ENCODE peak calls at places on chromosomes 16 and 17, in five cellular contexts. R is mammary epithelial cell, Z is K562, H is PC-9, U is A673. F is an unnamed sample.

GRCh38 chr17:75059369-75060345 is 12.6 kb downstream of the KCTD2 start:
- DNase-seq in R (no peak), Z (peak; percentile 17), U (peak; percentile 35), H (peak; percentile 46), F (peak; percentile 69)

GRCh38 chr16:56753410-56753809 is 23.5 kb downstream of the NUP93 start:
- DNase-seq in U (no peak), R (peak; percentile 38), H (no peak), Z (no peak), F (no peak)

GRCh38 chr17:54839022-54839806 is 61.4 kb upstream of the TOM1L1 start:
- DNase-seq in Z (no peak), H (no peak), R (no peak), U (no peak), F (no peak)

GRCh38 chr17:11986939-11987329 is 10.3 kb downstream of the ZNF18 start:
- DNase-seq in R (peak; percentile 47), U (peak; percentile 69), H (peak; percentile 37), Z (peak; percentile 9), F (peak; percentile 51)

GRCh38 chr17:28469376-28469775 is 4.1 kb upstream of the SLC13A2 start:
- DNase-seq in Z (no peak), U (no peak), H (no peak), R (no peak), F (no peak)

GRCh38 chr17:82922646-82923045 is 82.8 kb upstream of the ZNF750 start:
- DNase-seq in H (no peak), R (no peak), Z (no peak), U (no peak), F (no peak)

GRCh38 chr17:59807892-59808509 is 84.7 kb downstream of the TUBD1 start:
- DNase-seq in Z (no peak), H (no peak), R (no peak), U (no peak), F (no peak)

GRCh38 chr16:73432794-73433455 is 385.0 kb upstream of the ZFHX3 start:
- DNase-seq in Z (no peak), U (no peak), R (no peak), H (no peak), F (no peak)

GRCh38 chr16:6709736-6710135 is 622.9 kb upstream of the RBFOX1 start:
- DNase-seq in R (no peak), Z (no peak), H (no peak), U (no peak), F (no peak)

GRCh38 chr16:1156111-1156982 is 3.4 kb downstream of the CACNA1H start:
- DNase-seq in R (no peak), H (no peak), Z (no peak), U (peak; percentile 63), F (no peak)

GRCh38 chr16:81813648-81814047 is 34.6 kb downstream of the PLCG2 start:
- DNase-seq in R (no peak), Z (no peak), H (no peak), U (no peak), F (no peak)
- H3K27ac ChIP-seq in R (no peak overlapping the region), Z (no peak overlapping the region), H (no peak overlapping the region), U (no peak overlapping the region), F (no peak overlapping the region)

GRCh38 chr17:48587276-48588073 is 2.6 kb downstream of the HOXB3 start:
- DNase-seq in Z (no peak), R (no peak), U (peak; percentile 64), H (no peak), F (no peak)

GRCh38 chr17:48588519-48588918 is 1.5 kb downstream of the HOXB3 start:
- DNase-seq in H (no peak), U (no peak), Z (no peak), R (no peak), F (no peak)

GRCh38 chr17:48589060-48589830 is 796 bp downstream of the HOXB3 start:
- DNase-seq in Z (no peak), H (no peak), R (no peak), U (no peak), F (no peak)

GRCh38 chr17:48586355-48586924 is 3.6 kb downstream of the HOXB3 start:
- DNase-seq in Z (no peak), H (no peak), U (peak; percentile 55), R (no peak), F (no peak)

GRCh38 chr17:48588074-48588415 is 2.0 kb downstream of the HOXB3 start:
- DNase-seq in H (no peak), R (no peak), Z (no peak), U (no peak), F (no peak)
- TF ChIP-seq EZH2 in H (no peak), R (no peak), Z (no peak), U (no peak), F (no peak)

DNA sequence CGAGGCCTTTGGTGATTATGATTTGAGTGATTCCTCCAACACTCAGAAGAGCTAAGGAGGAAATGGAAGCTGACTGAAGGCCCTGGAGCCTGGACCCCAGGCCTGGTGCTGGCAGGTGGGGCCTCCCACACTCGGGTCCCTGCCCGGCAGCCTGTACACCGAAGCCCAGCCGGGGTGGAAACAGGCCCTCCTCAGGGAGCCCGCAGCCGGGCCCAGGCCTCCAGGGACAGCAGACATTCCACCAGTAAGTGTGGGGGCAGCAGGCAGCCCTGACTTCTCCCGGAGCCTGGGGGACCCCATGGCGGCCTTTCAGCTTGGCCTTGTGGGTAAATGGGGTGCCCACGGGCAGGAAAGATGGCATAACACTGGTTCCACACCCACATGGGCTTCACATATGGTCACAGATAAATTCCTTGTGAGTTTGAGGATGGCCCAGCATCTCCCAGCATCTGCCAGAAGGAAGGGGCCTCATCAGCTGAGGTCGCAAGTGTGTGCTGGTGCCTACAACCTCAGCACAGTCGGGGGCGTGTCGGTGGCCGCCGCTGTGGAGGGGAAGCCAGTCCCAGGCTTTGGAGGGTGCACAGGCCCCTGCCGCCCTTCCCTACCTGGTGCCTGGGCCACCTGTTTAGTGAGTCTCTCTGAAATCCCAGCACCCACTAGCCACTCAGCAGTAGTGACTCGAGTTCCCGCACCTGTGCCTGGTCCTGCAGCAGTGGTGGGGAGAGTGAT is 29.2 kb upstream of the SLC38A10 start:
- DNase-seq in R (no peak), U (no peak), Z (no peak), H (no peak), F (no peak)
- H3K27ac ChIP-seq in R (no peak overlapping the region), U (no peak overlapping the region), Z (no peak overlapping the region), H (no peak overlapping the region), F (no peak overlapping the region)

DNA sequence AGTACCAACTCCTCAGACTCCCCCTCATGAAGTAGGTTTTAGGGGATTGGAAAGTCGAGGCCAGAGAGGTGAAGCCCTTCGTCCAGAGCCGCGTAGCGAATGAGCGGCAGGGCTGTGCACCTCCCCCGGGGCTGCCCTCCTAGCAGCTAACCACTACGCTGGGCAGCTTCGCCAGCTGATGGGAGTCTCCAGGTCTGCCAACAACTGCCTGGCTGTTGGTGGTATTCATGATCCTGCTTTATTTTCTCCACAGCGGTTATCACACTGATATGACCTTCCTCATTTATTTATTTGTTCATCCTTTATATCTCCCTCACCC is 773 bp upstream of the NETO2 start:
- DNase-seq in R (no peak), Z (no peak), U (no peak), H (no peak), F (no peak)
- TF ChIP-seq EZH2 in R (no peak), Z (no peak), U (no peak), H (no peak), F (no peak)

GRCh38 chr16:3155972-3156371 is 21.1 kb downstream of the ZNF213 start:
- DNase-seq in Z (no peak), U (no peak), R (no peak), H (no peak), F (no peak)

GRCh38 chr16:3158498-3159314 is 23.9 kb downstream of the ZNF213 start:
- DNase-seq in H (peak; percentile 82), Z (peak; percentile 96), U (peak; percentile 89), R (peak; percentile 93), F (peak; percentile 94)

GRCh38 chr16:3157229-3158013 is 22.6 kb downstream of the ZNF213 start:
- DNase-seq in R (peak; percentile 94), H (peak; percentile 84), U (peak; percentile 96), Z (peak; percentile 47), F (peak; percentile 89)

GRCh38 chr16:3155181-3155580 is 20.4 kb downstream of the ZNF213 start:
- DNase-seq in U (no peak), R (no peak), H (no peak), Z (no peak), F (no peak)

DNA sequence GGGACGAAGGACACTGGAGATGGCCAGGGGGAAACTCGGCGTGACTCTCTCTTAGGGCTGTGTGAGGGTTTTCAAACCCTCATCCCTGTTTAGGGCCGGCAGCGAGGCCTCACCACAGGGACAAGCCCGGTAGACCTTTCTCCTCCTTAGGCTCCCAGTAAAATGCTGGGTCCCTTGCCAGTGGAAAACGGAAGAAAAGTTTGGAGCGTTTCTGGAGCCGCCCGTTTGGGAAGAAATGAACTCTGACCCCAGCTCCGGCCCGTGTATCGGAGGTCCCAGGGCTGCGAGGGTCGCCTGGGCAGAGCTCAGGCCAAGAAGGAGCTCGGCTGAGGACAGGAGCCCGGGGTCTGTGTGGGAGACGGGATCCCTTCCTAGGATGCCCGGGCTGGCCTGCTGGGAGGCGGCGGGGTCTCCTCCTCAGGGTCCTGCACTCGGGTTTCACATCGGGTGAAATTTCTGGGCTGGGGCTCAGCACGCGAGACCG is 23.2 kb downstream of the ZNF213 start:
- DNase-seq in Z (no peak), U (no peak), H (no peak), R (peak; percentile 48), F (no peak)
- H3K27ac ChIP-seq in Z (peak overlapping the region; percentile 65), U (no peak overlapping the region), H (peak overlapping the region; percentile 98), R (peak overlapping the region; percentile 91), F (peak overlapping the region; percentile 86)

DNA sequence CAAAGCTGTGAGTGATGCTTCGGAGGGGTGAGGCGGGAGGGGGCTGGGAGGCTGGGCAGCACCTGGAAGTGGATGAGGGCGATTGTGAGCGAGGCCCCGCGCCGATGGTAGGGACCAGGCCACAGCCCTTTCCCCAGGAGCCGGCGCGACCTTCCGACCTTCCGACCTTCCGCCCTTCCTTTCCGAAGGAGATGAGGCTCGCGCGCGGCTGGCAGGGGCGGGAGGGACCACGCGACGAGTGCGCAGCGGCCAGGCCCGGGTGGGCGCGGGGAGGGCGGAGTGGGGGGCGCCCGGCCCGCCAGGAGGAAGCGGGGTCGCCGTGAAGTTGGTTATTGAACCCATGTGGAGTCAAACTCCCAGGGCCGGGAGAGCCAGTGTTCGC is 56.5 kb downstream of the RAP1GAP2 start:
- DNase-seq in Z (no peak), H (no peak), R (no peak), U (no peak), F (no peak)
- TF ChIP-seq EZH2 in Z (no peak), H (no peak), R (no peak), U (no peak), F (no peak)

GRCh38 chr17:67080804-67081203 is 36.5 kb downstream of the CACNG1 start:
- DNase-seq in U (no peak), Z (no peak), R (no peak), H (no peak), F (no peak)
- H3K27ac ChIP-seq in U (no peak overlapping the region), Z (no peak overlapping the region), R (no peak overlapping the region), H (no peak overlapping the region), F (no peak overlapping the region)

F was measured in hepatocyte.